ENCODE peak calls at places on chromosome 4, in ten cellular contexts. M, V, Q, Z, R, P, T, Y, N and W are unnamed samples.

GRCh38 chr4:129453524-129453923 is 357.6 kb downstream of the C4orf33 start:
- DNase-seq in Q (no peak), Z (no peak), R (no peak), P (no peak), Y (no peak), N (no peak), T (no peak), V (no peak), M (no peak), W (no peak)

GRCh38 chr4:73019462-73020047 is 50.0 kb downstream of the COX18 start:
- DNase-seq in N (peak), R (peak), Z (no peak), V (peak), M (peak), Q (peak), Y (no peak), P (peak), T (peak), W (peak)

GRCh38 chr4:154779362-154779947 is 1.6 kb upstream of the RBM46 start:
- DNase-seq in V (peak), T (peak), P (peak), N (peak), R (peak), Z (no peak), Q (peak), Y (no peak), M (no peak), W (no peak)

GRCh38 chr4:121597346-121597934 is 99.3 kb downstream of the ANXA5 start:
- DNase-seq in Z (no peak), T (no peak), N (no peak), Y (no peak), V (no peak), P (peak), R (no peak), Q (no peak), M (no peak), W (no peak)

GRCh38 chr4:140764785-140765392 is 8.7 kb upstream of the TBC1D9 start:
- DNase-seq in Q (no peak), P (peak), N (no peak), T (peak), Z (no peak), V (peak), Y (no peak), M (no peak), R (no peak), W (no peak)

GRCh38 chr4:28621541-28621940 is 1760.9 kb downstream of the STIM2 start:
- DNase-seq in P (peak), T (no peak), V (no peak), M (no peak), Z (no peak), Q (no peak), N (no peak), R (no peak), Y (no peak), W (no peak)

GRCh38 chr4:69038582-69038981 is 57.7 kb upstream of the UGT2B7 start:
- DNase-seq in P (peak), M (no peak), N (no peak), V (no peak), Y (no peak), R (no peak), T (peak), Q (no peak), Z (no peak), W (no peak)

GRCh38 chr4:163587867-163588266 is 93.4 kb downstream of the TMA16 start:
- DNase-seq in M (no peak), R (no peak), Z (no peak), Q (peak), N (no peak), V (no peak), P (no peak), Y (no peak), T (peak), W (no peak)

GRCh38 chr4:180234730-180235129 is 2008.5 kb upstream of the TENM3 start:
- DNase-seq in Y (no peak), V (no peak), Q (no peak), R (no peak), P (no peak), Z (no peak), M (peak), T (no peak), N (no peak), W (no peak)

GRCh38 chr4:140252742-140253555 is 99.0 kb upstream of the MAML3 start:
- DNase-seq in V (peak), Z (peak), T (peak), P (peak), N (no peak), Y (peak), Q (peak), M (peak), R (peak), W (peak)

GRCh38 chr4:183362916-183363542 is 40.8 kb upstream of the CLDN24 start:
- DNase-seq in V (no peak), Y (no peak), N (no peak), T (no peak), R (peak), M (no peak), Q (no peak), Z (no peak), P (peak), W (peak)

GRCh38 chr4:105605493-105605892 is 53.1 kb downstream of the ARHGEF38 start:
- DNase-seq in N (no peak), M (peak), Y (no peak), P (peak), V (no peak), R (peak), T (no peak), Z (no peak), Q (no peak), W (no peak)

GRCh38 chr4:6727943-6728250 is 11.9 kb downstream of the BLOC1S4 start:
- DNase-seq in N (no peak), Q (no peak), Y (no peak), T (no peak), M (no peak), R (no peak), V (no peak), P (no peak), Z (no peak), W (no peak)

GRCh38 chr4:173237152-173237551 is 68.5 kb downstream of the GALNT7 start:
- DNase-seq in Z (no peak), R (no peak), T (no peak), V (no peak), M (no peak), Q (no peak), P (no peak), N (no peak), Y (no peak), W (no peak)

GRCh38 chr4:65538571-65538970 is 131.7 kb downstream of the EPHA5 start:
- DNase-seq in R (peak), Z (no peak), Y (no peak), P (no peak), M (no peak), N (no peak), V (no peak), T (peak), Q (no peak), W (no peak)

GRCh38 chr4:137819964-137820383 is 287.7 kb upstream of the PCDH18 start:
- DNase-seq in Z (no peak), N (peak), M (peak), V (peak), Y (no peak), R (peak), T (peak), Q (peak), P (peak), W (peak)

DNA sequence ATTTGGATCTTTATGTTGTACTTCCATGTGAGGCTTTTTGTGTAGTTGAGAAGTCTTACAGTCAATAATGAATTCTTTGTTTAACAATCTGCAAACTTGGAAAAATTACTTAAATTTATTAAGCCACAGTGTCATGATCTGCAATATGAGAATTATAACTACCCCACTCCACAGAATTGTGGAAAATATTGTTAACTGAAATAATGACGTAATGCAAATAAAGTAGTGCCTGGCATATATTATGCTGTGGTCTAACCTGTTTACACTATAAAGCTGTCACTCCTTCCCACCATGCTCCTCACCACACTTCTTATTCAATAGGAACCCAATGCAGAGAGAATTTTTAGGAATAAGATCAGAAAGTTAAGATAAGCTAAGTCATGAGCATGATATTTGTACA is 632.1 kb upstream of the GALNTL6 start:
- DNase-seq in P (no peak), N (no peak), Z (no peak), Y (no peak), R (no peak), V (no peak), T (no peak), Q (no peak), M (no peak), W (no peak)
- TF ChIP-seq CTCF in P (no peak), N (no peak), Z (no peak), Y (no peak), R (no peak), V (no peak), T (no peak), Q (no peak), M (no peak), W (no peak)

DNA sequence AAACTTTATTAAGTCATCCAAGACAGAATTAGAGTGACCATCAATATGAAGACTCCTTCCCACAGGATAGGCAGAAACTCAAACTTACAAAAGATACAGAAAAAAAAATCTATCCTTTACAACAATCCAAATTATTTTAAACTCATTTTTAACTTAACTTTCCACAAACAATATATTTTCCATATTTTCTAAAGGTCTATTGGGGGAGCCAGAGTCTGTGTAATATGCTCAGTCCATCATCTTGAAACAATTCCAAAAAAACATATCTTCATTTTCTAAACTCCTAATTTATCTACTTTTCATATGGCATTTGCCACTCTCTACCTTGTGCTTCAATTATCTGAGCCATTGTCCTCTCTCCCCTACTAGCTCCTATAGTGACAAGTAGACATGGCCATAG is 378.1 kb downstream of the PDGFC start:
- DNase-seq in T (no peak), Q (no peak), P (peak), V (no peak), N (no peak), M (no peak), Z (no peak), Y (no peak), R (no peak), W (no peak)
- TF ChIP-seq CTCF in T (no peak), Q (no peak), P (no peak), V (peak), N (peak), M (no peak), Z (no peak), Y (no peak), R (no peak), W (no peak)

DNA sequence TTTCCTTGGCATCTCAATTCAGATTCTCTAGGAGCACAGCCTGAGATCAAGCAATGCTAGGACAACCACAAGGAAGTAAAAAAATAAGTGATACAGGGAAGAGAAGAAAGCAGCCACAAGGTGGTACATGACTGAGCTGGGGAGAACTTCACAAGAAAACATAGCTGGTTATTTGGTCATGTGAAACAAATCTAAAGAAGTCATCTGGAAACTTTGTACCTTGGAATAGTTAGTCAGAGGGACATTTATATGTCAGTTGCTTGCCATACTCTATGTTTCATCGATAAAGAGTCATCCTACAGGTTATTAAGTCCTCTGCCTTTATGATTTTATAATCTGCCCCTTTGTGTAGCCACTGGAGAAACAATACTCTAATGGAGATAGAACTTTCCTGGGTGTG is 575.1 kb downstream of the IL15 start:
- DNase-seq in Q (no peak), V (no peak), P (no peak), M (no peak), R (no peak), N (no peak), Z (no peak), Y (no peak), T (peak), W (no peak)
- TF ChIP-seq CTCF in Q (no peak), V (no peak), P (no peak), M (no peak), R (no peak), N (no peak), Z (no peak), Y (no peak), T (no peak), W (no peak)

DNA sequence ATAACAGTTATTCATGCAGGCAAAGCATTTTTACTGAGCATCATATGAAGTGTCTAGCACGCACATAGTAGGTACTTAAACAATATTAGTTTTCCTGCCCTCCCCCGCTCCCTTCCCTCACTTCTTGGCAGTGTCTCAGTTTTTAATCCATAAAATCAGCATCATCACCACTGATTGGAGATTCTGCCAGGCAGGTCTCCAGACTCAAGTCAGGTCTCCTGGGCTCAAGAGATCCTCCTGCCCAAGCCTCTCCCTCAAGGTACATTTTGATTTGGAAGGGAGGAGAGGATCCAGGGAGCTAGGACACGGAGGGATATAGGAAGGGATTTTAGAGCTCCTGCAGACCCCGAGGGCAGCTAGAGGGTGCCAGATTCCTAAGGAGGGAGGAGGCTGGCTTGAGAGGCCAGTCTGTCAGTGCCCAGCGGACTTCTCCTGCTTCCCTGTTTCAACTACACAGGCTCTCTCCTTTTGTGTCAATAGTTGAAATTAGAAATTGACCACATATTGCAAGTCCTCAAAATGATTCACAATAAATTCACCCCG is 4.4 kb upstream of the FAT1 start:
- DNase-seq in T (peak), Y (no peak), P (peak), V (peak), Z (no peak), Q (no peak), N (no peak), M (no peak), R (peak), W (peak)
- TF ChIP-seq CTCF in T (peak), Y (no peak), P (no peak), V (peak), Z (peak), Q (no peak), N (no peak), M (no peak), R (no peak), W (no peak)